ENCODE peak calls at places on chromosomes 13 and 19, in eight cellular contexts. Q is fibroblast of lung; T is stomach; B is CD8-positive, alpha-beta T cell; K is heart left ventricle; I is IMR-90; N is foreskin keratinocyte; D is tibial nerve. S is an unnamed sample.

GRCh38 chr19:39307233-39307821 is 11.1 kb downstream of the IFNL1 start:
- DNase-seq in D (no peak), I (no peak), T (peak; percentile 57), B (no peak), Q (no peak), N (no peak), K (peak; percentile 32), S (no peak)

GRCh38 chr19:34023381-34023780 is 148.9 kb upstream of the LSM14A start:
- DNase-seq in D (no peak), T (no peak), N (no peak), K (no peak), B (no peak), Q (no peak), I (no peak), S (no peak)

GRCh38 chr19:5947435-5947834 is 30.5 kb downstream of the RANBP3 start:
- DNase-seq in K (peak; percentile 82), N (no peak), T (peak; percentile 37), D (peak; percentile 69), I (peak; percentile 67), Q (peak; percentile 80), B (no peak), S (peak; percentile 57)

GRCh38 chr13:22235285-22235949 is 564.5 kb downstream of the FGF9 start:
- DNase-seq in D (no peak), K (no peak), B (no peak), T (no peak), Q (no peak), N (no peak), I (peak; percentile 4), S (no peak)

GRCh38 chr19:4624733-4625362 is 14.5 kb upstream of the TNFAIP8L1 start:
- DNase-seq in N (peak; percentile 49), D (no peak), Q (peak; percentile 17), I (peak; percentile 32), K (no peak), T (no peak), B (no peak), S (no peak)

GRCh38 chr19:21101511-21102242 is 19.7 kb downstream of the ZNF714 start:
- DNase-seq in I (peak; percentile 37), K (no peak), D (no peak), T (no peak), N (no peak), B (no peak), Q (no peak), S (no peak)

GRCh38 chr13:112128052-112128610 is 61.2 kb downstream of the SOX1 start:
- DNase-seq in N (no peak), K (no peak), B (no peak), Q (no peak), D (no peak), T (no peak), I (no peak), S (no peak)

GRCh38 chr19:42532881-42533280 is 4.6 kb upstream of the CEACAM1 start:
- DNase-seq in D (no peak), K (no peak), Q (no peak), B (no peak), N (no peak), T (no peak), I (no peak), S (no peak)

GRCh38 chr13:103222683-103223082 is 156.5 kb upstream of the SLC10A2 start:
- DNase-seq in Q (peak; percentile 6), D (no peak), N (peak; percentile 98), K (no peak), T (no peak), B (no peak), I (no peak), S (no peak)

GRCh38 chr13:100525453-100526298 is 62.9 kb downstream of the GGACT start:
- DNase-seq in B (no peak), K (no peak), N (no peak), Q (no peak), I (no peak), T (no peak), D (no peak), S (no peak)

GRCh38 chr13:102877285-102877684 is 31.5 kb downstream of the ERCC5 start:
- DNase-seq in T (no peak), N (peak; percentile 51), B (no peak), K (peak; percentile 62), Q (peak; percentile 22), I (peak; percentile 61), D (no peak), S (peak; percentile 77)

GRCh38 chr13:95260031-95260525 is 41.2 kb downstream of the ABCC4 start:
- DNase-seq in I (no peak), N (no peak), T (no peak), B (no peak), K (no peak), Q (no peak), D (no peak), S (no peak)

GRCh38 chr13:102317593-102317992 is 84.3 kb downstream of the FGF14 start:
- DNase-seq in B (no peak), I (peak; percentile 8), T (peak; percentile 26), K (peak; percentile 90), Q (peak; percentile 77), N (no peak), D (peak; percentile 42), S (no peak)

GRCh38 chr19:42132851-42133528 is 744 bp upstream of the POU2F2 start:
- DNase-seq in N (peak; percentile 81), B (peak; percentile 81), K (peak; percentile 71), D (peak; percentile 51), Q (no peak), I (no peak), T (peak; percentile 78), S (no peak)

GRCh38 chr19:41577833-41578232 is 1.9 kb downstream of the CEACAM21 start:
- DNase-seq in T (no peak), Q (no peak), I (no peak), N (no peak), D (no peak), B (no peak), K (no peak), S (no peak)

GRCh38 chr19:33556261-33556660 is 34.7 kb upstream of the PEPD start:
- DNase-seq in Q (no peak), N (no peak), D (no peak), K (no peak), T (no peak), I (no peak), B (no peak), S (no peak)

GRCh38 chr13:33487575-33488243 is 202.2 kb upstream of the STARD13 start:
- DNase-seq in T (no peak), K (no peak), B (no peak), D (peak; percentile 32), I (peak; percentile 65), N (peak; percentile 60), Q (peak; percentile 65), S (no peak)

GRCh38 chr19:4692275-4693077 is 22.3 kb upstream of the MYDGF start:
- DNase-seq in B (no peak), N (no peak), K (no peak), D (no peak), Q (no peak), T (no peak), I (no peak), S (no peak)

DNA sequence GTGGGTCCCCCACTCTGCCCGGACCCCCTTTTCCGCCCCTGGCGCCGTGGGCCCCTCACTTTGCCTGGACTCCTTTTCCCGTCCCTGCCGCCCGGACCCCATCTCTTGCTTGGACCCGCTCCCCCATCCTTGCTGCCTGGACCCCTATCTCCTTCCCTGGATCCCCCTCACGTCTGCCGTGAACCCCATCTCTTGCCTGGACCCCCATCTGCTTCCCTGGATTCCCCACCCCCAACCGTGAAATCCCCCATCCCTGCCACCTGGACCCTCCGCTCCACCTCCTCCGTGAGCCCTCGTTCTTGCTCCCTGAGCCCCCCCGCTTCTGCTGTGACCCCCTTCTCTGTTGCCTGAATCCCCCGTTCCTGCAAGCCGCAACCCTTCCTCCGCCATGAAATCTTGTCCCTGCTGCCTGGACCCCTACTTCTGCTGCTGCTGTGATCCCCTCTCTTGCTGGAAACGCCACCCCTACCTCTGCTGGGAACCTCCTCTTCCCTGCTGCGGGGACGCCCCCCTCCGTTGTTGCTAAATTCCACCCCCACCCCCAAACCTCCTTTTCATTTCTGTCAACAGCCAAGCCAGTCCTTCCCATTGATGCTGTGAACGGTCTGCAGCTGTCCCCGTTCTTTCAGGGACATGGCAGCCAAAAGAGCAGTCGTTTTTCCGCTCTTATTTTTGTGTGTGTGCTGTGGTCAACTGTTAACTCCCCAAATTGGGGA is 28.3 kb upstream of the NDUFS7 start:
- DNase-seq in D (no peak), Q (no peak), N (no peak), K (no peak), T (no peak), B (no peak), I (no peak), S (no peak)
- H3K27ac ChIP-seq in D (peak overlapping the region; percentile 82), Q (peak overlapping the region; percentile 39), N (no peak overlapping the region), K (peak overlapping the region; percentile 91), T (peak overlapping the region; percentile 97), B (peak overlapping the region; percentile 21), I (peak overlapping the region; percentile 73), S (no peak overlapping the region)

GRCh38 chr13:109163052-109163413 is 533.6 kb downstream of the MYO16 start:
- DNase-seq in B (no peak), K (no peak), D (no peak), I (no peak), N (peak; percentile 10), T (no peak), Q (no peak), S (no peak)
- H3K27ac ChIP-seq in B (no peak overlapping the region), K (no peak overlapping the region), D (no peak overlapping the region), I (no peak overlapping the region), N (peak overlapping the region; percentile 91), T (no peak overlapping the region), Q (no peak overlapping the region), S (no peak overlapping the region)

DNA sequence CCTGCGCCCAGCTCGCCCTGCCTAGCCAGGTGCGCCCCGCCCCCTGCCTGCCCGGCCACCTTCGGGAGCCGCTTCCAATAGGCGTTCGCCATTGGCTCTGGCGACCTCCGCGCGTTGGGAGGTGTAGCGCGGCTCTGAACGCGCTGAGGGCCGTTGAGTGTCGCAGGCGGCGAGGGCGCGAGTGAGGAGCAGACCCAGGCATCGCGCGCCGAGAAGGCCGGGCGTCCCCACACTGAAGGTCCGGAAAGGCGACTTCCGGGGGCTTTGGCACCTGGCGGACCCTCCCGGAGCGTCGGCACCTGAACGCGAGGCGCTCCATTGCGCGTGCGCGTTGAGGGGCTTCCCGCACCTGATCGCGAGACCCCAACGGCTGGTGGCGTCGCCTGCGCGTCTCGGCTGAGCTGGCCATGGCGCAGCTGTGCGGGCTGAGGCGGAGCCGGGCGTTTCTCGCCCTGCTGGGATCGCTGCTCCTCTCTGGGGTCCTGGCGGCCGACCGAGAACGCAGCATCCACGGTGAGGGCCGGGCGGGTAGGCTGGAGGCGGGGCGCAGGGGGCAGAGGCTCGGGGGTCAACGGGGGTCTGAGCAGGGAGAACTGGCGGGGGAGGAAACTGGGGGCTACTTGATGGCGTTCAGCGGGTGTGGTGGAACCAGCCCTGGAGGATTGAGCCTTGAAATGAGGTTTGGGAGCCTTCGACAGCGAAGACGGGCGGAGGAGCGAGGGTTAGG is at the start of gene SPINT2:
- DNase-seq in B (peak; percentile 38), T (no peak), Q (no peak), I (no peak), N (no peak), K (no peak), D (no peak), S (no peak)
- H3K27ac ChIP-seq in B (peak within 1 kb of the TSS; percentile 63), T (peak within 1 kb of the TSS; percentile 90), Q (no peak within 1 kb of the TSS), I (no peak within 1 kb of the TSS), N (peak within 1 kb of the TSS; percentile 57), K (no peak within 1 kb of the TSS), D (peak within 1 kb of the TSS; percentile 93), S (no peak within 1 kb of the TSS)

DNA sequence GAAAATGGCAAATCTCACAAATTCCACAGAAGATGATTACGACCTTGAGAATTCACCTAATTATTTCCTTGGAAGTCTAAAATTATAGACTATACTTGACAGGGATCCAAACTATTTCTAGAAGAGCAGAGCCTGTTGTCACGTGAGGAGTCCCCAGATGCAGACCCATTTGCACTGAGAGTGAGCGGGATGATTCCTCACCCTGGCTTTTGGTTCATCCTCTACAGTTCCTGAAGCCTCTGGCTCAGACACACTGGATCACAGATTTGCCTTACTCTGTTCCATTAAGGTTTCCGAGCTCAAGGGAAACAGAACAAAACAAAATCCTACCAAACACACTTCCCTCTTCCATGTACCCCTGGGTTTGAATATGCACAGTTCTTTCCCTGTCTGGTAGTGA is 22.9 kb upstream of the CYSLTR2 start:
- DNase-seq in T (no peak), B (no peak), N (no peak), Q (no peak), D (no peak), K (no peak), I (no peak), S (no peak)
- H3K27ac ChIP-seq in T (no peak overlapping the region), B (no peak overlapping the region), N (no peak overlapping the region), Q (no peak overlapping the region), D (no peak overlapping the region), K (no peak overlapping the region), I (no peak overlapping the region), S (no peak overlapping the region)

S was measured in brain microvascular endothelial cell.